ENCODE peak calls at places on chromosome 15, in seven cellular contexts. C is substantia nigra, T is activated gamma-delta T cell treated with Interleukin-2 at 50 U/mL for 16 hours, E is trophoblast cell, K is NCI-H748 treated with DMSO at 0.1 percent for 48 hours, I is LoVo, R is A549. G is an unnamed sample.

GRCh38 chr15:59222106-59222505 is 15.5 kb downstream of the LDHAL6B start:
- DNase-seq in I (no peak), C (no peak), R (no peak), T (no peak), E (no peak), K (no peak), G (no peak)

GRCh38 chr15:71808311-71809020 is 1.9 kb upstream of the NR2E3 start:
- DNase-seq in K (no peak), E (no peak), R (no peak), C (no peak), T (no peak), I (no peak), G (no peak)

GRCh38 chr15:25877681-25878080 is 14.6 kb upstream of the ATP10A start:
- DNase-seq in I (no peak), R (no peak), K (no peak), C (no peak), E (no peak), T (no peak), G (no peak)

GRCh38 chr15:82122754-82123400 is 77.1 kb upstream of the MEX3B start:
- DNase-seq in E (no peak), R (peak), T (no peak), K (no peak), I (peak), C (no peak), G (no peak)

GRCh38 chr15:52785672-52786406 is 4.3 kb downstream of the ONECUT1 start:
- DNase-seq in C (no peak), R (no peak), E (no peak), I (no peak), K (no peak), T (no peak), G (no peak)

GRCh38 chr15:100308222-100309007 is 33.4 kb downstream of the ADAMTS17 start:
- DNase-seq in E (no peak), C (no peak), R (no peak), I (no peak), K (no peak), T (no peak), G (no peak)

GRCh38 chr15:57468486-57468885 is 92.2 kb downstream of the CGNL1 start:
- DNase-seq in I (no peak), C (no peak), K (no peak), E (no peak), T (no peak), R (no peak), G (no peak)

GRCh38 chr15:39598186-39598850 is 17.4 kb downstream of the THBS1 start:
- DNase-seq in I (peak), R (no peak), T (no peak), K (no peak), C (no peak), E (no peak), G (no peak)

GRCh38 chr15:97350813-97351212 is 609.7 kb upstream of the ARRDC4 start:
- DNase-seq in I (no peak), R (no peak), K (no peak), T (no peak), E (no peak), C (no peak), G (no peak)

GRCh38 chr15:64209680-64210334 is 47.0 kb upstream of the PPIB start:
- DNase-seq in T (no peak), K (peak), I (peak), C (no peak), R (peak), E (no peak), G (peak)

GRCh38 chr15:94258246-94258645 is 26.9 kb downstream of the MCTP2 start:
- DNase-seq in R (no peak), T (no peak), K (no peak), E (no peak), C (no peak), I (no peak), G (no peak)

GRCh38 chr15:58427987-58428386 is 3.8 kb upstream of the LIPC start:
- DNase-seq in K (no peak), R (no peak), I (no peak), T (no peak), C (no peak), E (no peak), G (no peak)

GRCh38 chr15:42687740-42688139 is 49.2 kb downstream of the CDAN1 start:
- DNase-seq in T (no peak), I (no peak), E (no peak), R (no peak), C (no peak), K (no peak), G (no peak)

GRCh38 chr15:60374628-60375081 is 23.1 kb downstream of the ANXA2 start:
- DNase-seq in I (peak), R (peak), C (no peak), T (no peak), E (peak), K (peak), G (peak)

GRCh38 chr15:55535436-55535835 is 27.4 kb upstream of the DNAAF4 start:
- DNase-seq in K (no peak), R (no peak), C (no peak), E (no peak), I (no peak), T (peak), G (no peak)

GRCh38 chr15:47820780-47821319 is 103.5 kb downstream of the SEMA6D start:
- DNase-seq in E (no peak), K (no peak), I (no peak), C (no peak), T (no peak), R (no peak), G (no peak)

GRCh38 chr15:82854554-82854953 is 45.1 kb downstream of the WHAMM start:
- DNase-seq in I (no peak), K (no peak), T (no peak), R (no peak), C (no peak), E (no peak), G (no peak)

GRCh38 chr15:61974759-61975158 is 85.5 kb downstream of the VPS13C start:
- DNase-seq in E (no peak), I (peak), T (no peak), R (no peak), C (no peak), K (peak), G (peak)

GRCh38 chr15:69060041-69060481 is 45.6 kb downstream of the NOX5 start:
- DNase-seq in T (no peak), I (no peak), R (no peak), C (no peak), E (no peak), K (no peak), G (no peak)

GRCh38 chr15:78536134-78536533 is 4.1 kb upstream of the PSMA4 start:
- DNase-seq in I (no peak), T (no peak), K (no peak), R (no peak), C (no peak), E (no peak), G (peak)

GRCh38 chr15:79515628-79516027 is 83.5 kb downstream of the MINAR1 start:
- DNase-seq in E (no peak), I (no peak), C (no peak), T (no peak), R (no peak), K (no peak), G (no peak)

GRCh38 chr15:63107895-63108546 is 13.6 kb upstream of the LACTB start:
- DNase-seq in I (peak), R (peak), K (no peak), C (no peak), T (no peak), E (no peak), G (peak)

GRCh38 chr15:63329567-63330350 is 51.9 kb downstream of the CA12 start:
- DNase-seq in I (no peak), K (no peak), C (no peak), T (no peak), R (no peak), E (no peak), G (no peak)

GRCh38 chr15:75542386-75542797 is 36.7 kb downstream of the PTPN9 start:
- DNase-seq in K (no peak), R (no peak), E (no peak), I (no peak), C (no peak), T (no peak), G (no peak)

GRCh38 chr15:63497642-63498100 is 6.7 kb upstream of the USP3 start:
- DNase-seq in E (no peak), C (no peak), I (no peak), R (no peak), T (peak), K (no peak), G (no peak)

GRCh38 chr15:52236015-52236414 is 44.8 kb upstream of the GNB5 start:
- DNase-seq in T (no peak), R (no peak), I (no peak), K (no peak), E (no peak), C (no peak), G (no peak)

GRCh38 chr15:60162251-60162650 is 158.1 kb downstream of the FOXB1 start:
- DNase-seq in T (no peak), I (no peak), C (no peak), K (no peak), R (no peak), E (peak), G (no peak)